ENCODE peak calls at places on chromosomes 2 and 18, in seven cellular contexts. L, S, X, K, Q, Y and R are unnamed samples.

GRCh38 chr18:2112435-2113045 is 458.8 kb downstream of the METTL4 start:
- DNase-seq in L (no peak), S (no peak), X (no peak), K (no peak), Q (no peak), Y (no peak), R (no peak)

GRCh38 chr2:203650860-203651613 is 55.4 kb upstream of the CD28 start:
- DNase-seq in L (peak; percentile 23), S (peak; percentile 54), X (no peak), K (peak; percentile 75), Q (no peak), Y (peak; percentile 35), R (peak; percentile 85)

GRCh38 chr2:74548285-74548918 is 5.3 kb downstream of the LOXL3 start:
- DNase-seq in L (no peak), S (no peak), X (no peak), K (no peak), Q (no peak), Y (no peak), R (no peak)

GRCh38 chr18:24187689-24188088 is 48.8 kb downstream of the CABYR start:
- DNase-seq in L (no peak), S (no peak), X (no peak), K (no peak), Q (no peak), Y (no peak), R (no peak)

GRCh38 chr2:240179941-240180666 is 39.6 kb upstream of the OTOS start:
- DNase-seq in L (no peak), S (no peak), X (no peak), K (no peak), Q (no peak), Y (no peak), R (no peak)

GRCh38 chr2:3195865-3196504 is 181.6 kb downstream of the EIPR1 start:
- DNase-seq in L (no peak), S (no peak), X (no peak), K (peak; percentile 19), Q (no peak), Y (no peak), R (no peak)

GRCh38 chr2:118993392-118993752 is 51.4 kb downstream of the MARCO start:
- DNase-seq in L (no peak), S (no peak), X (no peak), K (no peak), Q (no peak), Y (no peak), R (peak; percentile 9)

GRCh38 chr2:181077128-181077709 is 96.8 kb downstream of the UBE2E3 start:
- DNase-seq in L (no peak), S (peak; percentile 62), X (no peak), K (peak; percentile 66), Q (no peak), Y (no peak), R (peak; percentile 22)

GRCh38 chr2:237201461-237202287 is 116.0 kb downstream of the COPS8 start:
- DNase-seq in L (no peak), S (peak; percentile 87), X (peak; percentile 91), K (peak; percentile 96), Q (no peak), Y (peak; percentile 90), R (peak; percentile 32)

GRCh38 chr18:77087391-77088141 is 45.0 kb downstream of the MBP start:
- DNase-seq in L (no peak), S (no peak), X (peak; percentile 92), K (peak; percentile 63), Q (no peak), Y (no peak), R (peak; percentile 59)

GRCh38 chr2:2872713-2873449 is 504.7 kb downstream of the EIPR1 start:
- DNase-seq in L (no peak), S (no peak), X (no peak), K (no peak), Q (no peak), Y (no peak), R (no peak)

GRCh38 chr18:10401489-10401888 is 52.9 kb upstream of the APCDD1 start:
- DNase-seq in L (no peak), S (peak; percentile 50), X (peak; percentile 74), K (no peak), Q (no peak), Y (no peak), R (no peak)

GRCh38 chr2:23532311-23533013 is 147.5 kb downstream of the KLHL29 start:
- DNase-seq in L (no peak), S (no peak), X (no peak), K (no peak), Q (no peak), Y (no peak), R (no peak)

GRCh38 chr18:57438669-57439616 is 3.8 kb downstream of the ONECUT2 start:
- DNase-seq in L (no peak), S (no peak), X (no peak), K (no peak), Q (no peak), Y (no peak), R (no peak)

GRCh38 chr2:60553992-60554648 is 666 bp upstream of the BCL11A start:
- DNase-seq in L (peak; percentile 27), S (no peak), X (peak; percentile 81), K (no peak), Q (no peak), Y (peak; percentile 44), R (peak; percentile 63)

GRCh38 chr18:49274188-49274714 is 186.2 kb downstream of the DYM start:
- DNase-seq in L (no peak), S (peak; percentile 68), X (no peak), K (peak; percentile 78), Q (no peak), Y (no peak), R (no peak)

GRCh38 chr2:217612920-217613319 is 389.9 kb downstream of the TNS1 start:
- DNase-seq in L (no peak), S (no peak), X (no peak), K (no peak), Q (no peak), Y (no peak), R (no peak)

GRCh38 chr2:56687169-56687568 is 503.4 kb downstream of the CCDC85A start:
- DNase-seq in L (no peak), S (no peak), X (no peak), K (no peak), Q (no peak), Y (no peak), R (no peak)

GRCh38 chr18:1929720-1930119 is 641.6 kb downstream of the METTL4 start:
- DNase-seq in L (no peak), S (no peak), X (no peak), K (no peak), Q (no peak), Y (no peak), R (no peak)

GRCh38 chr2:200376422-200377142 is 70.1 kb downstream of the SPATS2L start:
- DNase-seq in L (no peak), S (no peak), X (peak; percentile 56), K (no peak), Q (no peak), Y (no peak), R (peak; percentile 82)

GRCh38 chr2:45643543-45644542 is 7.6 kb upstream of the PRKCE start:
- DNase-seq in L (peak; percentile 71), S (peak; percentile 31), X (peak; percentile 87), K (peak; percentile 45), Q (no peak), Y (peak; percentile 67), R (peak; percentile 68)

GRCh38 chr2:143176606-143177005 is 47.4 kb downstream of the ARHGAP15 start:
- DNase-seq in L (no peak), S (no peak), X (no peak), K (no peak), Q (no peak), Y (no peak), R (no peak)
- H3K4me3 ChIP-seq in L (no peak overlapping the region), S (no peak overlapping the region), X (no peak overlapping the region), K (no peak overlapping the region), Q (peak overlapping the region; percentile 3), Y (no peak overlapping the region), R (no peak overlapping the region)

DNA sequence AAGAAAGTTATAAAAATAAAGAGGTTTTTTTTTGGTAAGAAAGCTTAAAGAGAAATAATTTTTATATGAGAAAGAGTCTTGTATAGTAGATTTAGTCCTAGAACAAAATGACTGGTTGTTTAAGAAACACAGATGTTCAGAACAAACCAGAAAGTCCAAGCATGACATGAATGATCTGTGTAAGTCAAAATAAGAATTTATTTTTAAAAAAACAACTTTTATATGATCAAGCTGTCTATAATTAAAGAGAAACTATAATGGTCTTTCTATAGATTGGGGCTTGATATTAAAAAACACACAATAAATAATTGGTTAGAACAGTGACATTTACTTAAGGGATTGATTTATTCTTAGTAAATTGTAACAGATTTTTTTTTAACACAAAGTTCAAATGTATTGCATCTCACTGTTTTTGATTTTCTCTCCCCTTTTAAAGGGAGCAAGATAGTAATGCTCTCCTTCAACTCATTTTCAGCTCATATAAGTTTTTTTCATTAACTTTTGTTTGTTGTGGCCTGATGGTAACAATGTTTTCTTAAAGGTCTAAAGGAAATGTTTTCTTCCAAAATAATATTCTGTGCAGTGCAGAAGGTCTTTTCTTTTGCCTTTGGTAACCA is 1256.8 kb downstream of the LRP1B start:
- DNase-seq in L (no peak), S (no peak), X (no peak), K (no peak), Q (no peak), Y (no peak), R (no peak)
- H3K9me3 ChIP-seq in L (no peaks in the 10 kb centered on the region), S (peaks cover 5% of the 10 kb centered on the region), X (no peaks in the 10 kb centered on the region), K (no peaks in the 10 kb centered on the region), Q (peaks cover 5% of the 10 kb centered on the region), Y (no peaks in the 10 kb centered on the region), R (no peaks in the 10 kb centered on the region)

DNA sequence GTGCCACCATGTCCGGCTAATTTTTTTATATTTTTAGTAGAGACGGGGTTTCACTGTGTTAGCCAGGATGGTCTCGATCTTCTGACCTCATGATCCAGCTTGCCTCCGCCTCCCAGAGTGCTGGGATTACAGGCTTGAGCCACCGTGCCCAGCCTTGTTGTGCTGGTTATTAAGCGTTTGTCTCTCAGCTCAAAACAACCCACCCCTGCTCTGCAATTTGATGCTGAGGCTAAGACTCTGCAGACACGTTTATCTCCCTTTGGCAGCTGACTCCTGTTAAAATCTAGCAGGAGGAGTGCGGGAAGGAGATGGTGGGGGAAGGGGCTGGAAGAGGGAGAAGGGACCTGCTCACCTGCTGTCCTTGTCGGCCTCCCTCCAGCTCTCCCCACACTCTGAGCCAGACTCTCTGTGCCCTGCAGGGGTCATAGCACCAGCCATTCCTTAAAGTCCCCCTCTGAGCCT is 29.9 kb upstream of the IMPA2 start:
- DNase-seq in L (no peak), S (no peak), X (no peak), K (no peak), Q (no peak), Y (no peak), R (no peak)
- TF ChIP-seq CTCF in L (no peak), S (no peak), X (no peak), K (no peak), Q (no peak), Y (no peak), R (no peak)

GRCh38 chr2:106191511-106192016 is 2.5 kb downstream of the UXS1 start:
- DNase-seq in L (no peak), S (no peak), X (no peak), K (no peak), Q (no peak), Y (no peak), R (no peak)
- H3K4me3 ChIP-seq in L (no peak overlapping the region), S (no peak overlapping the region), X (peak overlapping the region; percentile 38), K (no peak overlapping the region), Q (no peak overlapping the region), Y (no peak overlapping the region), R (no peak overlapping the region)

GRCh38 chr2:103627301-103627700 is 865.5 kb downstream of the TMEM182 start:
- DNase-seq in L (no peak), S (no peak), X (no peak), K (no peak), Q (no peak), Y (no peak), R (no peak)
- H3K9me3 ChIP-seq in L (no peaks in the 10 kb centered on the region), S (peaks cover 2% of the 10 kb centered on the region), X (no peaks in the 10 kb centered on the region), K (no peaks in the 10 kb centered on the region), Q (no peaks in the 10 kb centered on the region), Y (no peaks in the 10 kb centered on the region), R (no peaks in the 10 kb centered on the region)